ENCODE peak calls at places on chromosomes 11 and 22, in seven cellular contexts. One of them, this sample, is unnamed.

GRCh38 chr22:35540600-35541253 is at the start of gene RASD2:
- DNase-seq in NCI-H774: peak
- DNase-seq in left ventricle myocardium inferior: peak
- DNase-seq in activated T-helper 9 cell treated with anti-CD3 and anti-CD28 coated beads, Interleukin-2, amount 50 U/mL, for 16 hours: peak
- DNase-seq in iris pigment epithelial cell: no peak
- DNase-seq in AG09319: no peak
- DNase-seq in psoas muscle: peak
- DNase-seq in this sample: peak

GRCh38 chr11:19071255-19071654 is 10.7 kb upstream of the MRGPRX2 start:
- DNase-seq in NCI-H774: peak
- DNase-seq in left ventricle myocardium inferior: peak
- DNase-seq in activated T-helper 9 cell treated with anti-CD3 and anti-CD28 coated beads, Interleukin-2, amount 50 U/mL, for 16 hours: peak
- DNase-seq in iris pigment epithelial cell: peak
- DNase-seq in AG09319: peak
- DNase-seq in psoas muscle: peak
- DNase-seq in this sample: peak

GRCh38 chr11:1087279-1087960 is 12.7 kb downstream of the MUC2 start:
- DNase-seq in NCI-H774: no peak
- DNase-seq in left ventricle myocardium inferior: peak
- DNase-seq in activated T-helper 9 cell treated with anti-CD3 and anti-CD28 coated beads, Interleukin-2, amount 50 U/mL, for 16 hours: no peak
- DNase-seq in iris pigment epithelial cell: no peak
- DNase-seq in AG09319: no peak
- DNase-seq in psoas muscle: no peak
- DNase-seq in this sample: no peak

GRCh38 chr11:253160-253885 is 16.5 kb downstream of the PSMD13 start:
- DNase-seq in NCI-H774: no peak
- DNase-seq in left ventricle myocardium inferior: no peak
- DNase-seq in activated T-helper 9 cell treated with anti-CD3 and anti-CD28 coated beads, Interleukin-2, amount 50 U/mL, for 16 hours: no peak
- DNase-seq in iris pigment epithelial cell: no peak
- DNase-seq in AG09319: no peak
- DNase-seq in psoas muscle: no peak
- DNase-seq in this sample: no peak

GRCh38 chr22:38956551-38956950 is 858 bp upstream of the APOBEC3A start:
- DNase-seq in NCI-H774: no peak
- DNase-seq in left ventricle myocardium inferior: no peak
- DNase-seq in activated T-helper 9 cell treated with anti-CD3 and anti-CD28 coated beads, Interleukin-2, amount 50 U/mL, for 16 hours: no peak
- DNase-seq in iris pigment epithelial cell: no peak
- DNase-seq in AG09319: no peak
- DNase-seq in psoas muscle: no peak
- DNase-seq in this sample: no peak

GRCh38 chr22:48586799-48587185 is 1240.9 kb downstream of the BRD1 start:
- DNase-seq in NCI-H774: no peak
- DNase-seq in left ventricle myocardium inferior: no peak
- DNase-seq in activated T-helper 9 cell treated with anti-CD3 and anti-CD28 coated beads, Interleukin-2, amount 50 U/mL, for 16 hours: no peak
- DNase-seq in iris pigment epithelial cell: no peak
- DNase-seq in AG09319: no peak
- DNase-seq in psoas muscle: no peak
- DNase-seq in this sample: no peak

GRCh38 chr11:34773211-34773610 is 143.0 kb downstream of the APIP start:
- DNase-seq in NCI-H774: no peak
- DNase-seq in left ventricle myocardium inferior: no peak
- DNase-seq in activated T-helper 9 cell treated with anti-CD3 and anti-CD28 coated beads, Interleukin-2, amount 50 U/mL, for 16 hours: no peak
- DNase-seq in iris pigment epithelial cell: no peak
- DNase-seq in AG09319: no peak
- DNase-seq in psoas muscle: no peak
- DNase-seq in this sample: no peak

GRCh38 chr11:6418199-6418957 is 516 bp downstream of the APBB1 start:
- DNase-seq in NCI-H774: no peak
- DNase-seq in left ventricle myocardium inferior: peak
- DNase-seq in activated T-helper 9 cell treated with anti-CD3 and anti-CD28 coated beads, Interleukin-2, amount 50 U/mL, for 16 hours: no peak
- DNase-seq in iris pigment epithelial cell: peak
- DNase-seq in AG09319: no peak
- DNase-seq in psoas muscle: no peak
- DNase-seq in this sample: no peak

GRCh38 chr11:48012051-48012391 is 31.7 kb downstream of the PTPRJ start:
- DNase-seq in NCI-H774: no peak
- DNase-seq in left ventricle myocardium inferior: no peak
- DNase-seq in activated T-helper 9 cell treated with anti-CD3 and anti-CD28 coated beads, Interleukin-2, amount 50 U/mL, for 16 hours: peak
- DNase-seq in iris pigment epithelial cell: no peak
- DNase-seq in AG09319: no peak
- DNase-seq in psoas muscle: no peak
- DNase-seq in this sample: no peak

GRCh38 chr11:62710001-62710345 is 2.5 kb downstream of the GNG3 start:
- DNase-seq in NCI-H774: no peak
- DNase-seq in left ventricle myocardium inferior: no peak
- DNase-seq in activated T-helper 9 cell treated with anti-CD3 and anti-CD28 coated beads, Interleukin-2, amount 50 U/mL, for 16 hours: no peak
- DNase-seq in iris pigment epithelial cell: peak
- DNase-seq in AG09319: no peak
- DNase-seq in psoas muscle: peak
- DNase-seq in this sample: peak

GRCh38 chr11:73931039-73931645 is 19.7 kb upstream of the DNAJB13 start:
- DNase-seq in NCI-H774: no peak
- DNase-seq in left ventricle myocardium inferior: no peak
- DNase-seq in activated T-helper 9 cell treated with anti-CD3 and anti-CD28 coated beads, Interleukin-2, amount 50 U/mL, for 16 hours: no peak
- DNase-seq in iris pigment epithelial cell: peak
- DNase-seq in AG09319: peak
- DNase-seq in psoas muscle: no peak
- DNase-seq in this sample: peak

GRCh38 chr11:69704508-69705245 is 855 bp upstream of the FGF19 start:
- DNase-seq in NCI-H774: no peak
- DNase-seq in left ventricle myocardium inferior: no peak
- DNase-seq in activated T-helper 9 cell treated with anti-CD3 and anti-CD28 coated beads, Interleukin-2, amount 50 U/mL, for 16 hours: no peak
- DNase-seq in iris pigment epithelial cell: peak
- DNase-seq in AG09319: no peak
- DNase-seq in psoas muscle: no peak
- DNase-seq in this sample: no peak

GRCh38 chr11:111305871-111306270 is 7.5 kb downstream of the POU2AF3 start:
- DNase-seq in NCI-H774: no peak
- DNase-seq in left ventricle myocardium inferior: no peak
- DNase-seq in activated T-helper 9 cell treated with anti-CD3 and anti-CD28 coated beads, Interleukin-2, amount 50 U/mL, for 16 hours: no peak
- DNase-seq in iris pigment epithelial cell: no peak
- DNase-seq in AG09319: no peak
- DNase-seq in psoas muscle: no peak
- DNase-seq in this sample: no peak

GRCh38 chr11:35272391-35272821 is 133.4 kb downstream of the CD44 start:
- DNase-seq in NCI-H774: no peak
- DNase-seq in left ventricle myocardium inferior: no peak
- DNase-seq in activated T-helper 9 cell treated with anti-CD3 and anti-CD28 coated beads, Interleukin-2, amount 50 U/mL, for 16 hours: peak
- DNase-seq in iris pigment epithelial cell: no peak
- DNase-seq in AG09319: no peak
- DNase-seq in psoas muscle: no peak
- DNase-seq in this sample: no peak

GRCh38 chr11:112345708-112346107 is 85.0 kb upstream of the PLET1 start:
- DNase-seq in NCI-H774: no peak
- DNase-seq in left ventricle myocardium inferior: no peak
- DNase-seq in activated T-helper 9 cell treated with anti-CD3 and anti-CD28 coated beads, Interleukin-2, amount 50 U/mL, for 16 hours: no peak
- DNase-seq in iris pigment epithelial cell: no peak
- DNase-seq in AG09319: no peak
- DNase-seq in psoas muscle: no peak
- DNase-seq in this sample: no peak

GRCh38 chr11:60838132-60838531 is 3.8 kb upstream of the CCDC86 start:
- DNase-seq in NCI-H774: no peak
- DNase-seq in left ventricle myocardium inferior: no peak
- DNase-seq in activated T-helper 9 cell treated with anti-CD3 and anti-CD28 coated beads, Interleukin-2, amount 50 U/mL, for 16 hours: no peak
- DNase-seq in iris pigment epithelial cell: no peak
- DNase-seq in AG09319: no peak
- DNase-seq in psoas muscle: no peak
- DNase-seq in this sample: no peak

GRCh38 chr22:42304021-42304790 is 33.8 kb upstream of the TCF20 start:
- DNase-seq in NCI-H774: no peak
- DNase-seq in left ventricle myocardium inferior: no peak
- DNase-seq in activated T-helper 9 cell treated with anti-CD3 and anti-CD28 coated beads, Interleukin-2, amount 50 U/mL, for 16 hours: no peak
- DNase-seq in iris pigment epithelial cell: no peak
- DNase-seq in AG09319: no peak
- DNase-seq in psoas muscle: no peak
- DNase-seq in this sample: no peak

GRCh38 chr11:12099132-12099873 is 11.1 kb upstream of the MICAL2 start:
- DNase-seq in NCI-H774: no peak
- DNase-seq in left ventricle myocardium inferior: no peak
- DNase-seq in activated T-helper 9 cell treated with anti-CD3 and anti-CD28 coated beads, Interleukin-2, amount 50 U/mL, for 16 hours: no peak
- DNase-seq in iris pigment epithelial cell: no peak
- DNase-seq in AG09319: no peak
- DNase-seq in psoas muscle: no peak
- DNase-seq in this sample: no peak

GRCh38 chr22:48748113-48748859 is 1079.4 kb downstream of the BRD1 start:
- DNase-seq in NCI-H774: no peak
- DNase-seq in left ventricle myocardium inferior: no peak
- DNase-seq in activated T-helper 9 cell treated with anti-CD3 and anti-CD28 coated beads, Interleukin-2, amount 50 U/mL, for 16 hours: no peak
- DNase-seq in iris pigment epithelial cell: no peak
- DNase-seq in AG09319: no peak
- DNase-seq in psoas muscle: no peak
- DNase-seq in this sample: no peak

GRCh38 chr11:80281194-80281593 is 840.4 kb upstream of the TENM4 start:
- DNase-seq in NCI-H774: no peak
- DNase-seq in left ventricle myocardium inferior: no peak
- DNase-seq in activated T-helper 9 cell treated with anti-CD3 and anti-CD28 coated beads, Interleukin-2, amount 50 U/mL, for 16 hours: no peak
- DNase-seq in iris pigment epithelial cell: no peak
- DNase-seq in AG09319: no peak
- DNase-seq in psoas muscle: no peak
- DNase-seq in this sample: no peak

GRCh38 chr11:75350743-75351540 is 519 bp downstream of the ARRB1 start:
- DNase-seq in NCI-H774: no peak
- DNase-seq in left ventricle myocardium inferior: peak
- DNase-seq in activated T-helper 9 cell treated with anti-CD3 and anti-CD28 coated beads, Interleukin-2, amount 50 U/mL, for 16 hours: no peak
- DNase-seq in iris pigment epithelial cell: no peak
- DNase-seq in AG09319: no peak
- DNase-seq in psoas muscle: peak
- DNase-seq in this sample: peak

GRCh38 chr11:62433141-62433543 is 14.3 kb downstream of the SCGB1A1 start:
- DNase-seq in NCI-H774: no peak
- DNase-seq in left ventricle myocardium inferior: no peak
- DNase-seq in activated T-helper 9 cell treated with anti-CD3 and anti-CD28 coated beads, Interleukin-2, amount 50 U/mL, for 16 hours: no peak
- DNase-seq in iris pigment epithelial cell: no peak
- DNase-seq in AG09319: no peak
- DNase-seq in psoas muscle: no peak
- DNase-seq in this sample: no peak

GRCh38 chr11:125341676-125342075 is 154.4 kb downstream of the FEZ1 start:
- DNase-seq in NCI-H774: no peak
- DNase-seq in left ventricle myocardium inferior: no peak
- DNase-seq in activated T-helper 9 cell treated with anti-CD3 and anti-CD28 coated beads, Interleukin-2, amount 50 U/mL, for 16 hours: no peak
- DNase-seq in iris pigment epithelial cell: no peak
- DNase-seq in AG09319: no peak
- DNase-seq in psoas muscle: no peak
- DNase-seq in this sample: no peak

GRCh38 chr11:60344146-60344545 is 17.1 kb downstream of the MS4A6E start:
- DNase-seq in NCI-H774: no peak
- DNase-seq in left ventricle myocardium inferior: no peak
- DNase-seq in activated T-helper 9 cell treated with anti-CD3 and anti-CD28 coated beads, Interleukin-2, amount 50 U/mL, for 16 hours: no peak
- DNase-seq in iris pigment epithelial cell: no peak
- DNase-seq in AG09319: no peak
- DNase-seq in psoas muscle: no peak
- DNase-seq in this sample: no peak

GRCh38 chr22:17787159-17788022 is 13.1 kb upstream of the BID start:
- DNase-seq in NCI-H774: no peak
- DNase-seq in left ventricle myocardium inferior: no peak
- DNase-seq in activated T-helper 9 cell treated with anti-CD3 and anti-CD28 coated beads, Interleukin-2, amount 50 U/mL, for 16 hours: no peak
- DNase-seq in iris pigment epithelial cell: no peak
- DNase-seq in AG09319: no peak
- DNase-seq in psoas muscle: no peak
- DNase-seq in this sample: no peak

GRCh38 chr11:61555051-61555969 is 25.6 kb downstream of the SYT7 start:
- DNase-seq in NCI-H774: no peak
- DNase-seq in left ventricle myocardium inferior: no peak
- DNase-seq in activated T-helper 9 cell treated with anti-CD3 and anti-CD28 coated beads, Interleukin-2, amount 50 U/mL, for 16 hours: no peak
- DNase-seq in iris pigment epithelial cell: no peak
- DNase-seq in AG09319: no peak
- DNase-seq in psoas muscle: no peak
- DNase-seq in this sample: no peak

GRCh38 chr11:113556036-113556435 is 80.8 kb upstream of the DRD2 start:
- DNase-seq in NCI-H774: no peak
- DNase-seq in left ventricle myocardium inferior: no peak
- DNase-seq in activated T-helper 9 cell treated with anti-CD3 and anti-CD28 coated beads, Interleukin-2, amount 50 U/mL, for 16 hours: no peak
- DNase-seq in iris pigment epithelial cell: no peak
- DNase-seq in AG09319: no peak
- DNase-seq in psoas muscle: no peak
- DNase-seq in this sample: no peak

GRCh38 chr11:38791346-38791961 is 2193.4 kb upstream of the RAG2 start:
- DNase-seq in NCI-H774: peak
- DNase-seq in left ventricle myocardium inferior: no peak
- DNase-seq in activated T-helper 9 cell treated with anti-CD3 and anti-CD28 coated beads, Interleukin-2, amount 50 U/mL, for 16 hours: no peak
- DNase-seq in iris pigment epithelial cell: peak
- DNase-seq in AG09319: peak
- DNase-seq in psoas muscle: no peak
- DNase-seq in this sample: peak

GRCh38 chr11:110785398-110785797 is 73.2 kb upstream of the ARHGAP20 start:
- DNase-seq in NCI-H774: no peak
- DNase-seq in left ventricle myocardium inferior: no peak
- DNase-seq in activated T-helper 9 cell treated with anti-CD3 and anti-CD28 coated beads, Interleukin-2, amount 50 U/mL, for 16 hours: no peak
- DNase-seq in iris pigment epithelial cell: no peak
- DNase-seq in AG09319: no peak
- DNase-seq in psoas muscle: no peak
- DNase-seq in this sample: no peak

GRCh38 chr11:116887909-116888556 is 50.6 kb upstream of the APOA1 start:
- DNase-seq in NCI-H774: no peak
- DNase-seq in left ventricle myocardium inferior: peak
- DNase-seq in activated T-helper 9 cell treated with anti-CD3 and anti-CD28 coated beads, Interleukin-2, amount 50 U/mL, for 16 hours: no peak
- DNase-seq in iris pigment epithelial cell: peak
- DNase-seq in AG09319: no peak
- DNase-seq in psoas muscle: no peak
- DNase-seq in this sample: no peak

GRCh38 chr22:37472418-37473006 is 13.7 kb downstream of the MFNG start:
- DNase-seq in NCI-H774: no peak
- DNase-seq in left ventricle myocardium inferior: no peak
- DNase-seq in activated T-helper 9 cell treated with anti-CD3 and anti-CD28 coated beads, Interleukin-2, amount 50 U/mL, for 16 hours: peak
- DNase-seq in iris pigment epithelial cell: peak
- DNase-seq in AG09319: no peak
- DNase-seq in psoas muscle: no peak
- DNase-seq in this sample: peak

This sample was measured in erythroblast.